ENCODE peak calls at places on chromosome 17, in seven cellular contexts. S is H1, B is SK-N-SH, R is HCT116, F is K562, Q is GM12878, D is NT2/D1. Z is an unnamed sample.

GRCh38 chr17:37286430-37286829 is 89.4 kb upstream of the C17orf78 start:
- DNase-seq in R (no peak), F (peak), D (no peak), B (no peak), Q (no peak), S (no peak), Z (no peak)

GRCh38 chr17:72603346-72604242 is 482.8 kb downstream of the SOX9 start:
- DNase-seq in B (no peak), D (no peak), R (no peak), Q (no peak), F (no peak), S (no peak), Z (no peak)

GRCh38 chr17:82812601-82813000 is 27.2 kb downstream of the ZNF750 start:
- DNase-seq in F (no peak), D (no peak), Q (no peak), R (no peak), S (no peak), B (no peak), Z (no peak)

GRCh38 chr17:33696102-33696501 is 403.0 kb upstream of the ASIC2 start:
- DNase-seq in Q (no peak), S (no peak), F (peak), R (no peak), B (peak), D (no peak), Z (no peak)

GRCh38 chr17:38587956-38588771 is 17.6 kb downstream of the SRCIN1 start:
- DNase-seq in S (no peak), B (no peak), Q (no peak), F (no peak), R (no peak), D (no peak), Z (no peak)

GRCh38 chr17:35167046-35167445 is 19.4 kb downstream of the UNC45B start:
- DNase-seq in R (no peak), Q (no peak), B (no peak), S (no peak), F (no peak), D (no peak), Z (no peak)

GRCh38 chr17:17413215-17413792 is 63.5 kb upstream of the MED9 start:
- DNase-seq in F (no peak), R (no peak), D (no peak), S (no peak), Q (no peak), B (no peak), Z (peak)

GRCh38 chr17:496761-497586 is 144.4 kb upstream of the RPH3AL start:
- DNase-seq in B (no peak), R (no peak), D (no peak), S (no peak), Q (no peak), F (no peak), Z (no peak)

GRCh38 chr17:21059761-21060160 is 16.9 kb upstream of the USP22 start:
- DNase-seq in S (no peak), Q (no peak), R (no peak), D (no peak), F (no peak), B (no peak), Z (no peak)

GRCh38 chr17:61209524-61209923 is 190.1 kb upstream of the TBX2 start:
- DNase-seq in Q (no peak), D (no peak), R (no peak), F (no peak), B (no peak), S (no peak), Z (no peak)

GRCh38 chr17:82775033-82775823 is 23.4 kb downstream of the TBCD start:
- DNase-seq in B (peak), Q (no peak), S (no peak), R (peak), F (peak), D (no peak), Z (peak)

GRCh38 chr17:42507671-42508070 is 28.4 kb upstream of the NAGLU start:
- DNase-seq in D (no peak), S (no peak), F (no peak), R (no peak), B (no peak), Q (no peak), Z (no peak)

GRCh38 chr17:63774141-63774981 is at the start of gene DDX42:
- DNase-seq in R (no peak), Q (no peak), F (peak), D (peak), S (no peak), B (peak), Z (peak)
- TF ChIP-seq YY1 in R (peak), Q (no peak), F (no peak), D (no peak), S (no peak), B (no peak), Z (peak)

GRCh38 chr17:45424769-45425124 is 7.9 kb downstream of the ARHGAP27 start:
- DNase-seq in B (no peak), S (no peak), R (no peak), F (no peak), Q (no peak), D (no peak), Z (no peak)

GRCh38 chr17:45425984-45426413 is 6.7 kb downstream of the ARHGAP27 start:
- DNase-seq in R (no peak), S (no peak), D (no peak), F (no peak), B (no peak), Q (no peak), Z (no peak)

GRCh38 chr17:45423936-45424335 is 8.7 kb downstream of the ARHGAP27 start:
- DNase-seq in R (no peak), S (no peak), Q (no peak), D (no peak), F (no peak), B (no peak), Z (no peak)

GRCh38 chr17:45426561-45426960 is 6.1 kb downstream of the ARHGAP27 start:
- DNase-seq in Q (no peak), D (no peak), S (no peak), R (no peak), F (no peak), B (no peak), Z (no peak)

GRCh38 chr17:45425125-45425983 is 7.3 kb downstream of the ARHGAP27 start:
- DNase-seq in F (peak), Q (no peak), R (peak), B (peak), D (peak), S (peak), Z (peak)
- TF ChIP-seq YY1 in F (no peak), Q (no peak), R (peak), B (no peak), D (no peak), S (no peak), Z (no peak)

GRCh38 chr17:73991260-73991659 is 212.2 kb upstream of the RPL38 start:
- DNase-seq in D (peak), Q (no peak), S (no peak), F (no peak), R (no peak), B (no peak), Z (no peak)
- TF ChIP-seq YY1 in D (no peak), Q (no peak), S (no peak), F (no peak), R (no peak), B (no peak), Z (no peak)

DNA sequence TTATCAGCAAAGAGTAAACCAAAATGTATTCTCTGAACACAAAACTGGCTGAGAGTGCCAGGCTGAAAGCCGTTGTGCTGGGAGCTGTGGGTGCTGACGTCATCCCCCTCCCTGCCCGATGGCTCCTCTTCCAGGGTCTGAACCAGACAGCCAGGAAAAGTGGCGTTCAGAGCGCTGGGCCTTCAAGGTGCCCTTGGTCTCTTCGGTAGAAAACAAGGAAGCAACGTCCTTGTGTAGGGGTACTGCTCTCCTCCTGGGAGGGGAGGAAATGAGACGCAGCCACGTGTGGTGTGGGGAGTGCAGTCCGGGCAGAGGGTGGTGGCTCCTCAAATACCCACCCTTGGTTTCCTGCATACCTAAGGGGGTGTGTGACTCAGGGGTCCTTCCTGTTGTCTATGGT is 394.7 kb downstream of the SEC14L1 start:
- DNase-seq in F (no peak), R (no peak), D (no peak), Q (no peak), S (no peak), B (no peak), Z (no peak)
- TF ChIP-seq YY1 in F (no peak), R (no peak), D (no peak), Q (no peak), S (no peak), B (no peak), Z (no peak)

GRCh38 chr17:58337600-58338453 is 9.2 kb upstream of the TSPOAP1 start:
- DNase-seq in F (peak), D (peak), B (no peak), Q (peak), S (peak), R (no peak), Z (peak)
- TF ChIP-seq YY1 in F (peak), D (no peak), B (no peak), Q (peak), S (no peak), R (no peak), Z (no peak)

GRCh38 chr17:8472663-8473062 is 37.0 kb downstream of the NDEL1 start:
- DNase-seq in S (no peak), Q (no peak), D (no peak), R (no peak), B (no peak), F (no peak), Z (no peak)

GRCh38 chr17:8468109-8468508 is 32.4 kb downstream of the NDEL1 start:
- DNase-seq in Q (no peak), R (no peak), S (no peak), B (no peak), D (no peak), F (no peak), Z (no peak)

GRCh38 chr17:8468988-8469387 is 33.3 kb downstream of the NDEL1 start:
- DNase-seq in Q (no peak), F (no peak), S (no peak), R (no peak), D (no peak), B (no peak), Z (no peak)

GRCh38 chr17:8469964-8470363 is 34.3 kb downstream of the NDEL1 start:
- DNase-seq in R (no peak), S (no peak), F (no peak), Q (no peak), D (no peak), B (no peak), Z (no peak)

DNA sequence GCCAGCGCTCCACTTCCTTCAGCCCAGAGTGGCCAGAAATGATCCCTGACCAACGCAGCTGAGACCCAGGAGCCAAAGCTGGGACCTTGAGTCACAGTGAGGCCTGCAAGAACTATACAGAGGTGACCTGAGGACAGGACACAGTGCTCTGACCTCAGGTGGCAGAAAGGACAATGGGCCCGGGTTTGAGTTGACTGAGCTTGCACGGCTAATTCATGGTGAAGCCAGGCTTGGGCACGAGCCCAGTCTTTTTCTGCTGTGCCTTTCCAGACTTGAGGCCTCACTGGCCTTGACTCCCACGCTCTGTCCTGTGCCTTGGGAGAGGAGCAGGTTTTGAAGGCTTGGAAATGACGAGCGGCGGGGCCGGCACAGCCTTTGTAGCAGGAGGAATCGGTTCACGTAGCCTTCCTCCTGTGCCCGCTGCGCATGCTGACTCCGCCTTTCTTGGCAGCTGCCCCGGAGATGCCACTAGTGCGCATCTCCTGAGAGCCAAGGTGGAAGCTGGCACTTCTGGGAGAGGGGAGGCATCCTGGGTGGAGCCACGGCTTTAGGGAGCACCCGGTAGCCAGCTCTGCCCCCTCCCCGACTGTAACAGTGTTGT is 34.9 kb downstream of the NDEL1 start:
- DNase-seq in S (no peak), Q (no peak), D (no peak), R (no peak), B (no peak), F (no peak), Z (no peak)
- TF ChIP-seq YY1 in S (no peak), Q (no peak), D (no peak), R (no peak), B (no peak), F (no peak), Z (no peak)

GRCh38 chr17:77865109-77865611 is 93.3 kb upstream of the TNRC6C start:
- DNase-seq in D (no peak), B (peak), S (no peak), F (no peak), R (no peak), Q (no peak), Z (no peak)

GRCh38 chr17:77865716-77866115 is 92.8 kb upstream of the TNRC6C start:
- DNase-seq in F (no peak), Q (no peak), D (no peak), B (no peak), S (no peak), R (no peak), Z (no peak)

GRCh38 chr17:77862890-77863813 is 95.4 kb upstream of the TNRC6C start:
- DNase-seq in R (no peak), S (no peak), D (no peak), F (no peak), B (no peak), Q (no peak), Z (no peak)

GRCh38 chr17:77863814-77864161 is 94.7 kb upstream of the TNRC6C start:
- DNase-seq in B (peak), Q (no peak), D (no peak), S (no peak), R (no peak), F (peak), Z (peak)

GRCh38 chr17:77864234-77865108 is 94.0 kb upstream of the TNRC6C start:
- DNase-seq in Q (no peak), S (no peak), R (no peak), B (peak), D (no peak), F (no peak), Z (no peak)
- TF ChIP-seq YY1 in Q (no peak), S (no peak), R (no peak), B (no peak), D (no peak), F (no peak), Z (no peak)

DNA sequence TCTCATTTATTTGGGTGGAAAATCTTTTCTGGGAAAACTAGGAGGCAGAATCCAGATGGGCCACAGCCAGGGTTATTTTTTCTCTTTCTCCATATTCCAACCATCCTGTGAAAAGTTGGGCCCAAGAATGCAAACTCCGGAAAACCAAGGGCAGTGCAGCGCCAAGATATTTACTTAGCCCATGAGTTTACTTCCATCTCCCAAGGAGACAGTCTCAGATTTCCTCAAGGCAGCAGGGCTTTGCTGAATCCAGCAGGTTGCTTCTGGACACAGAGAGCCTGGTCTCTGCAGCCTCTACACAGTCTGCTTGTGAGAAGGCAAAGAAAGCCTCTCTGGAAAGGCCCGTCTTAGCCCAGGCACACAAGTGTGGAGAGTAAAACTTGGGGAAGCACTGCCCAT is 15.7 kb downstream of the COPRS start:
- DNase-seq in R (no peak), B (no peak), S (no peak), D (no peak), Q (no peak), F (no peak), Z (no peak)
- TF ChIP-seq YY1 in R (no peak), B (no peak), S (no peak), D (no peak), Q (no peak), F (no peak), Z (no peak)

DNA sequence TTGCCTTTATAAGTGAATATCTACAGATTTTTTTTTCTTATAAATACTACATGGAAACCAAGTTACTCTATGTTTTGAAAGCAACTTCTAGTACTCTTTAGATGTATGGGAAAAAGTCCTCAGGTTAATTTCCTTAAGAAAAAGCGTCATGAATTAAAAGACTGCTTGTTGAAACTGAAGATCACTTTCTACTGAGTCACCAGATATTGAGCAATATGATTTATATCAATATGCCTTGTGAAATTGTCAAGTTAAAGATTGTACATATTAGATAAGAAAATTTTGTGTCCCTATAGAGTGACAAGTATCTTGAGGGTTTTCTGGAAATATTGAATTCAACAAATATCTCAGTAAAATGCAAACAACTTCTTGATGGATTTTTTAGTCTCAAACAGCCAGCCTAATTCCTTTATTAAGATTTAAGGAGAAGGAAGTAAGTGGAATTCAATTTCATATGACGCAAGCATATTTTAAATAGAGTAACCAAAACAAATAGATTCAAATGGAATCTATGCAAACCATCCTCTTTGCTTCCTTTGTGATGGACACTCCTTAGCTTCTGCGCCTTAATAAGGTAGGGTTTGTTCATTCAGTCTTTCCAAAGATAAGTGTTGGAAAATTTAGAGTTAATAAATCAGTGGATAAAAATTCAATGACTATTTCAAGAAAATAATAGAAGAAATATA is 16.6 kb downstream of the KRT12 start:
- DNase-seq in D (no peak), B (no peak), Q (no peak), F (no peak), S (no peak), R (no peak), Z (no peak)
- TF ChIP-seq YY1 in D (no peak), B (no peak), Q (no peak), F (no peak), S (no peak), R (no peak), Z (no peak)

Z was measured in HepG2.